ENCODE peak calls at places on chromosomes 16 and 17, in four cellular contexts. N, V, S and B are unnamed samples.
A peak's percentile ranks its signal among the peaks of the same experiment; 100 is the strongest.

GRCh38 chr17:77011173-77012011 is 129.4 kb upstream of the SEC14L1 start:
- DNase-seq in S (no peak), V (peak; percentile 48), N (peak; percentile 73), B (no peak)

GRCh38 chr17:43540821-43541674 is 5.1 kb downstream of the ETV4 start:
- DNase-seq in V (no peak), S (no peak), N (peak; percentile 33), B (no peak)

GRCh38 chr16:89442990-89443726 is 47.2 kb downstream of the ANKRD11 start:
- DNase-seq in N (peak; percentile 68), V (peak; percentile 29), S (no peak), B (no peak)

GRCh38 chr16:53043986-53044571 is 8.6 kb downstream of the CHD9NB start:
- DNase-seq in S (no peak), N (peak; percentile 67), V (no peak), B (no peak)

GRCh38 chr17:35449371-35449931 is 885 bp upstream of the SLFN13 start:
- DNase-seq in V (no peak), N (no peak), S (peak; percentile 21), B (no peak)

GRCh38 chr17:64599187-64599676 is 62.9 kb downstream of the SMURF2 start:
- DNase-seq in N (no peak), S (no peak), V (peak; percentile 60), B (no peak)

GRCh38 chr17:28227278-28228108 is 91.5 kb upstream of the TMEM97 start:
- DNase-seq in N (peak; percentile 87), S (no peak), V (no peak), B (no peak)

GRCh38 chr17:49738456-49739163 is 25.3 kb downstream of the FAM117A start:
- DNase-seq in N (no peak), S (no peak), V (no peak), B (no peak)

GRCh38 chr16:14004719-14005315 is 66.3 kb upstream of the MRTFB start:
- DNase-seq in N (no peak), V (no peak), S (no peak), B (no peak)

GRCh38 chr16:14002416-14002815 is 68.7 kb upstream of the MRTFB start:
- DNase-seq in V (no peak), N (no peak), S (no peak), B (no peak)

GRCh38 chr16:14001521-14001920 is 69.6 kb upstream of the MRTFB start:
- DNase-seq in S (no peak), N (no peak), V (no peak), B (no peak)

GRCh38 chr16:14004031-14004718 is 66.9 kb upstream of the MRTFB start:
- DNase-seq in V (no peak), S (peak; percentile 58), N (no peak), B (no peak)

DNA sequence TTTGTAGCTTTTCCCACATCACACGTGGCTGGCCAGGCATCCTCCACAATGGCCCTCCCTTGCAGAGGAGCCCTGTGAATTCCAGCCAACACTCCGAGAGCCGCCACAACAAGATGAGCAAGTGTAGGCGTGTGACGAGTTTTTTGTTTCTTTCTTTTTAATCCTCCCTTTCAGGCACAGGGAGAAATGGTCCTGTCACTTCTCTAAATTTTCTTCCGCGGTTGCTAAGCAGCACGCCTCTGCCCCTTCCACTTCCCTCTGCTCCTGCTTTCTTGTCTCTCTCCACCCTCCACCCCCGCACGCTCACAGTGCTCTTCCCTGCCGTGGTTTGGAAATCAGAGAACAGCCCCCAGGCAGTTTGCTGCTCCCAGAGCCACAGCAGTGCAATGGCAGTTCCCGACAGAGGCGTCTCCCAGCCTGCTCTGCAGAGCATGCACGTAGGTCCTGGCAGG is 68.0 kb upstream of the MRTFB start:
- DNase-seq in V (no peak), S (peak; percentile 77), N (peak; percentile 87), B (no peak)
- TF ChIP-seq CTCF in V (no peak), S (no peak), N (no peak), B (no peak)

GRCh38 chr17:8060274-8060673 is 21.4 kb downstream of the ALOX15B start:
- DNase-seq in N (peak; percentile 83), S (peak; percentile 48), V (peak; percentile 44), B (no peak)
- TF ChIP-seq CTCF in N (peak; percentile 76), S (peak; percentile 58), V (peak; percentile 89), B (peak; percentile 47)

GRCh38 chr17:17710355-17710727 is 29.1 kb downstream of the RAI1 start:
- DNase-seq in S (no peak), V (no peak), N (no peak), B (no peak)
- TF ChIP-seq CTCF in S (no peak), V (no peak), N (no peak), B (no peak)

GRCh38 chr17:4040784-4041183 is 76.5 kb upstream of the ATP2A3 start:
- DNase-seq in V (no peak), N (no peak), S (no peak), B (no peak)
- TF ChIP-seq CTCF in V (no peak), N (no peak), S (no peak), B (no peak)

GRCh38 chr16:12589676-12590075 is 214.0 kb downstream of the CPPED1 start:
- DNase-seq in V (no peak), S (no peak), N (no peak), B (no peak)
- TF ChIP-seq CTCF in V (no peak), S (no peak), N (no peak), B (no peak)

GRCh38 chr16:26963109-26963508 is 103.6 kb upstream of the C16orf82 start:
- DNase-seq in V (no peak), N (peak; percentile 35), S (no peak), B (no peak)
- TF ChIP-seq CTCF in V (no peak), N (peak; percentile 58), S (no peak), B (peak; percentile 39)